ENCODE peak calls at places on chromosome 6, in seven cellular contexts. One of them, this sample, is unnamed. For H3K9me3, the result is how much of the 10 kb centered on the place peaks cover.

GRCh38 chr6:76230711-76231110 is 158.2 kb upstream of the IMPG1 start:
- DNase-seq in colonic mucosa: no peak
- DNase-seq in upper lobe of left lung: no peak
- DNase-seq in Panc1: no peak
- DNase-seq in uterus: no peak
- DNase-seq in neural progenitor cell: no peak
- DNase-seq in tibial nerve: no peak
- DNase-seq in this sample: no peak

GRCh38 chr6:16059496-16059895 is 69.4 kb upstream of the MYLIP start:
- DNase-seq in Panc1: no peak
- DNase-seq in colonic mucosa: no peak
- DNase-seq in uterus: no peak
- DNase-seq in neural progenitor cell: no peak
- DNase-seq in tibial nerve: no peak
- DNase-seq in upper lobe of left lung: no peak
- DNase-seq in this sample: no peak

GRCh38 chr6:153058291-153058690 is 55.8 kb upstream of the MTRF1L start:
- DNase-seq in Panc1: no peak
- DNase-seq in neural progenitor cell: no peak
- DNase-seq in tibial nerve: no peak
- DNase-seq in uterus: no peak
- DNase-seq in upper lobe of left lung: no peak
- DNase-seq in colonic mucosa: no peak
- DNase-seq in this sample: no peak

GRCh38 chr6:157143171-157143884 is 180.0 kb downstream of the TMEM242 start:
- DNase-seq in uterus: no peak
- DNase-seq in tibial nerve: no peak
- DNase-seq in colonic mucosa: no peak
- DNase-seq in neural progenitor cell: peak
- DNase-seq in Panc1: no peak
- DNase-seq in upper lobe of left lung: no peak
- DNase-seq in this sample: peak

GRCh38 chr6:139569561-139569960 is 195.1 kb upstream of the CITED2 start:
- DNase-seq in neural progenitor cell: no peak
- DNase-seq in upper lobe of left lung: no peak
- DNase-seq in tibial nerve: no peak
- DNase-seq in Panc1: peak
- DNase-seq in colonic mucosa: no peak
- DNase-seq in uterus: no peak
- DNase-seq in this sample: no peak

GRCh38 chr6:12735786-12736185 is 19.2 kb downstream of the PHACTR1 start:
- DNase-seq in upper lobe of left lung: no peak
- DNase-seq in tibial nerve: no peak
- DNase-seq in uterus: no peak
- DNase-seq in Panc1: no peak
- DNase-seq in neural progenitor cell: no peak
- DNase-seq in colonic mucosa: no peak
- DNase-seq in this sample: no peak

GRCh38 chr6:10297825-10298224 is 117.0 kb downstream of the TFAP2A start:
- DNase-seq in neural progenitor cell: no peak
- DNase-seq in colonic mucosa: no peak
- DNase-seq in tibial nerve: no peak
- DNase-seq in upper lobe of left lung: no peak
- DNase-seq in Panc1: no peak
- DNase-seq in uterus: no peak
- DNase-seq in this sample: no peak

GRCh38 chr6:121951918-121952379 is 447.5 kb upstream of the HSF2 start:
- DNase-seq in tibial nerve: no peak
- DNase-seq in uterus: no peak
- DNase-seq in colonic mucosa: no peak
- DNase-seq in Panc1: peak
- DNase-seq in upper lobe of left lung: no peak
- DNase-seq in neural progenitor cell: no peak
- DNase-seq in this sample: peak

GRCh38 chr6:106733386-106733785 is 104.0 kb downstream of the QRSL1 start:
- DNase-seq in neural progenitor cell: no peak
- DNase-seq in Panc1: no peak
- DNase-seq in colonic mucosa: peak
- DNase-seq in tibial nerve: no peak
- DNase-seq in upper lobe of left lung: no peak
- DNase-seq in uterus: no peak
- DNase-seq in this sample: no peak

GRCh38 chr6:41682056-41682477 is 43.8 kb downstream of the MDFI start:
- DNase-seq in Panc1: peak
- DNase-seq in colonic mucosa: peak
- DNase-seq in tibial nerve: peak
- DNase-seq in upper lobe of left lung: peak
- DNase-seq in neural progenitor cell: peak
- DNase-seq in uterus: peak
- DNase-seq in this sample: peak

GRCh38 chr6:129759851-129760595 is 50.0 kb upstream of the ARHGAP18 start:
- DNase-seq in upper lobe of left lung: no peak
- DNase-seq in colonic mucosa: no peak
- DNase-seq in tibial nerve: no peak
- DNase-seq in uterus: no peak
- DNase-seq in Panc1: no peak
- DNase-seq in neural progenitor cell: no peak
- DNase-seq in this sample: no peak

GRCh38 chr6:99841297-99841696 is 152.7 kb downstream of the MCHR2 start:
- DNase-seq in uterus: no peak
- DNase-seq in neural progenitor cell: no peak
- DNase-seq in Panc1: no peak
- DNase-seq in upper lobe of left lung: no peak
- DNase-seq in colonic mucosa: no peak
- DNase-seq in tibial nerve: no peak
- DNase-seq in this sample: no peak

GRCh38 chr6:33018904-33019303 is 9.5 kb upstream of the HLA-DOA start:
- DNase-seq in Panc1: no peak
- DNase-seq in uterus: no peak
- DNase-seq in neural progenitor cell: no peak
- DNase-seq in colonic mucosa: peak
- DNase-seq in tibial nerve: peak
- DNase-seq in upper lobe of left lung: no peak
- DNase-seq in this sample: peak

GRCh38 chr6:121549741-121550140 is 114.3 kb downstream of the GJA1 start:
- DNase-seq in Panc1: no peak
- DNase-seq in upper lobe of left lung: no peak
- DNase-seq in colonic mucosa: no peak
- DNase-seq in tibial nerve: no peak
- DNase-seq in uterus: no peak
- DNase-seq in neural progenitor cell: no peak
- DNase-seq in this sample: no peak

GRCh38 chr6:101683884-101684283 is 290.4 kb downstream of the GRIK2 start:
- DNase-seq in tibial nerve: no peak
- DNase-seq in uterus: no peak
- DNase-seq in Panc1: no peak
- DNase-seq in colonic mucosa: no peak
- DNase-seq in neural progenitor cell: no peak
- DNase-seq in upper lobe of left lung: no peak
- DNase-seq in this sample: no peak

GRCh38 chr6:132491881-132492280 is 21.0 kb downstream of the STX7 start:
- DNase-seq in uterus: no peak
- DNase-seq in neural progenitor cell: no peak
- DNase-seq in upper lobe of left lung: no peak
- DNase-seq in tibial nerve: no peak
- DNase-seq in Panc1: no peak
- DNase-seq in colonic mucosa: no peak
- DNase-seq in this sample: no peak

GRCh38 chr6:13420269-13420668 is 67.1 kb downstream of the GFOD1 start:
- DNase-seq in uterus: no peak
- DNase-seq in tibial nerve: no peak
- DNase-seq in colonic mucosa: no peak
- DNase-seq in neural progenitor cell: no peak
- DNase-seq in upper lobe of left lung: no peak
- DNase-seq in Panc1: no peak
- DNase-seq in this sample: no peak

GRCh38 chr6:363291-363690 is 28.3 kb upstream of the IRF4 start:
- DNase-seq in colonic mucosa: no peak
- DNase-seq in neural progenitor cell: no peak
- DNase-seq in tibial nerve: no peak
- DNase-seq in upper lobe of left lung: no peak
- DNase-seq in Panc1: no peak
- DNase-seq in uterus: no peak
- DNase-seq in this sample: no peak

GRCh38 chr6:52135217-52135616 is 47.8 kb upstream of the PKHD1 start:
- DNase-seq in upper lobe of left lung: no peak
- DNase-seq in Panc1: no peak
- DNase-seq in uterus: no peak
- DNase-seq in colonic mucosa: no peak
- DNase-seq in neural progenitor cell: no peak
- DNase-seq in tibial nerve: no peak
- DNase-seq in this sample: no peak

GRCh38 chr6:136673571-136673970 is 118.7 kb downstream of the MAP3K5 start:
- DNase-seq in tibial nerve: no peak
- DNase-seq in neural progenitor cell: no peak
- DNase-seq in colonic mucosa: no peak
- DNase-seq in upper lobe of left lung: no peak
- DNase-seq in Panc1: no peak
- DNase-seq in uterus: no peak
- DNase-seq in this sample: no peak

GRCh38 chr6:27775796-27776184 is 136.4 kb downstream of the OR2B2 start:
- DNase-seq in Panc1: no peak
- DNase-seq in tibial nerve: no peak
- DNase-seq in uterus: no peak
- DNase-seq in upper lobe of left lung: no peak
- DNase-seq in colonic mucosa: peak
- DNase-seq in neural progenitor cell: no peak
- DNase-seq in this sample: no peak

GRCh38 chr6:24506814-24507520 is 12.2 kb downstream of the ALDH5A1 start:
- DNase-seq in colonic mucosa: no peak
- DNase-seq in uterus: no peak
- DNase-seq in upper lobe of left lung: no peak
- DNase-seq in Panc1: no peak
- DNase-seq in tibial nerve: no peak
- DNase-seq in neural progenitor cell: no peak
- DNase-seq in this sample: no peak

GRCh38 chr6:33860706-33861474 is 57.1 kb upstream of the MLN start:
- DNase-seq in upper lobe of left lung: no peak
- DNase-seq in tibial nerve: no peak
- DNase-seq in neural progenitor cell: no peak
- DNase-seq in uterus: no peak
- DNase-seq in colonic mucosa: peak
- DNase-seq in Panc1: no peak
- DNase-seq in this sample: no peak

GRCh38 chr6:87257046-87257445 is 65.3 kb upstream of the SMIM8 start:
- DNase-seq in colonic mucosa: no peak
- DNase-seq in upper lobe of left lung: no peak
- DNase-seq in uterus: no peak
- DNase-seq in tibial nerve: no peak
- DNase-seq in neural progenitor cell: no peak
- DNase-seq in Panc1: no peak
- DNase-seq in this sample: no peak
- H3K9me3 ChIP-seq in colonic mucosa: under half
- H3K9me3 ChIP-seq in upper lobe of left lung: under half
- H3K9me3 ChIP-seq in uterus: under half
- H3K9me3 ChIP-seq in tibial nerve: under half
- H3K9me3 ChIP-seq in neural progenitor cell: under half
- H3K9me3 ChIP-seq in Panc1: under half
- H3K9me3 ChIP-seq in this sample: half or more

GRCh38 chr6:168550326-168550725 is 109.3 kb downstream of the SMOC2 start:
- DNase-seq in colonic mucosa: no peak
- DNase-seq in tibial nerve: no peak
- DNase-seq in Panc1: no peak
- DNase-seq in upper lobe of left lung: no peak
- DNase-seq in uterus: no peak
- DNase-seq in neural progenitor cell: no peak
- DNase-seq in this sample: peak
- H3K9me3 ChIP-seq in colonic mucosa: under half
- H3K9me3 ChIP-seq in tibial nerve: under half
- H3K9me3 ChIP-seq in Panc1: under half
- H3K9me3 ChIP-seq in upper lobe of left lung: under half
- H3K9me3 ChIP-seq in uterus: under half
- H3K9me3 ChIP-seq in neural progenitor cell: under half
- H3K9me3 ChIP-seq in this sample: under half

GRCh38 chr6:22612241-22612640 is 42.9 kb downstream of the HDGFL1 start:
- DNase-seq in colonic mucosa: no peak
- DNase-seq in uterus: no peak
- DNase-seq in neural progenitor cell: no peak
- DNase-seq in Panc1: no peak
- DNase-seq in upper lobe of left lung: no peak
- DNase-seq in tibial nerve: no peak
- DNase-seq in this sample: no peak
- H3K9me3 ChIP-seq in colonic mucosa: under half
- H3K9me3 ChIP-seq in uterus: under half
- H3K9me3 ChIP-seq in neural progenitor cell: under half
- H3K9me3 ChIP-seq in Panc1: under half
- H3K9me3 ChIP-seq in upper lobe of left lung: under half
- H3K9me3 ChIP-seq in tibial nerve: under half
- H3K9me3 ChIP-seq in this sample: under half

GRCh38 chr6:30518505-30518850 is 29.2 kb downstream of the HLA-E start:
- DNase-seq in tibial nerve: no peak
- DNase-seq in upper lobe of left lung: no peak
- DNase-seq in uterus: no peak
- DNase-seq in Panc1: no peak
- DNase-seq in colonic mucosa: no peak
- DNase-seq in neural progenitor cell: no peak
- DNase-seq in this sample: no peak

GRCh38 chr6:30515106-30515505 is 25.8 kb downstream of the HLA-E start:
- DNase-seq in upper lobe of left lung: no peak
- DNase-seq in tibial nerve: no peak
- DNase-seq in Panc1: no peak
- DNase-seq in colonic mucosa: no peak
- DNase-seq in uterus: no peak
- DNase-seq in neural progenitor cell: peak
- DNase-seq in this sample: no peak

GRCh38 chr6:30513451-30513850 is 24.1 kb downstream of the HLA-E start:
- DNase-seq in neural progenitor cell: no peak
- DNase-seq in Panc1: no peak
- DNase-seq in uterus: no peak
- DNase-seq in tibial nerve: no peak
- DNase-seq in colonic mucosa: no peak
- DNase-seq in upper lobe of left lung: no peak
- DNase-seq in this sample: no peak

GRCh38 chr6:30520480-30520992 is 31.2 kb downstream of the HLA-E start:
- DNase-seq in neural progenitor cell: no peak
- DNase-seq in upper lobe of left lung: no peak
- DNase-seq in Panc1: no peak
- DNase-seq in colonic mucosa: no peak
- DNase-seq in uterus: no peak
- DNase-seq in tibial nerve: no peak
- DNase-seq in this sample: no peak

DNA sequence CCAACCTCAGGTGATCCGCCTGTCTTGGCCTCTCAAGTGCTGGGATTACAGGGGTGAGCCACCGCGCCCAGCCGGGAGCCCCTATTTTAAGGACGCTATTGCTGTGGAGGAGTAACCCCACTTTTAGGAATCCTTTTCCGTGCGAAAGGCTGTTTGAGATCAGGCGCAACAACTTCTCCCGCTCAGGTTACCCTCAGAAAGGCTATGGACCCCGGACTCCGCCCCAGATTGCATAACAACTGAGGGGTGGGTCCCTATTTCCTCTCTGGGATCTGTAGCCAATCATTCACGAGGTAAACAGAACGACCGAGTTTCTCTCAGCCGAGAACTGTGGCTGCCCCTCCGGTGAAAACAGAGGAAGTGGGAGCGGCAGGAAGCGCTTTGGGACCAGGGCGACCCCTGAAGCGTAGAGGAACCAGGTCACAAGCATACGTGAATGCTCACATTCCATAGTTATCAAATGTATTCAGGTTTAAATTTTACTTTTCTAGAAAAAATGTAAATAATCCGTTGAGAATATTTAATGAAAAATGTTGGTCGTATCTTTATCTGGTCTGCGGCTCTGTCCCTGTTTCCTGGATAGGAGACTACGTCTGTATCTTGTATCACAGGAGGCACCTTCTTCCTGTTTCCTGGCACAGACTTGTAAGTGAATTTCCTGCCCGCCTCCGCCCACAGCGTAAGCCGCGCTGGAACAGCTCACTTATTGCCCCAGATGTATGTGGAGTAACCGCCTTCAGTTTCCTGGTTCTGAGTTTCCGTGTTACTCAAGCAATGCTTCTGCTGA is 26.9 kb downstream of the HLA-E start:
- DNase-seq in colonic mucosa: peak
- DNase-seq in upper lobe of left lung: peak
- DNase-seq in Panc1: peak
- DNase-seq in neural progenitor cell: peak
- DNase-seq in uterus: peak
- DNase-seq in tibial nerve: peak
- DNase-seq in this sample: peak
- H3K9me3 ChIP-seq in colonic mucosa: under half
- H3K9me3 ChIP-seq in upper lobe of left lung: under half
- H3K9me3 ChIP-seq in Panc1: under half
- H3K9me3 ChIP-seq in neural progenitor cell: under half
- H3K9me3 ChIP-seq in uterus: under half
- H3K9me3 ChIP-seq in tibial nerve: under half
- H3K9me3 ChIP-seq in this sample: under half

This sample was measured in ascending aorta.